ENCODE peak calls at places on chromosomes 5 and 9, in four cellular contexts. Q is activated CD4-positive, alpha-beta memory T cell treated with anti-CD3 and anti-CD28 coated beads, Interleukin-2, amount 10 ng/mL, durations not matched to agents 7 days and 5 days; X is gastrocnemius medialis; U is EL. J is an unnamed sample.

GRCh38 chr9:77783518-77783917 is 135.4 kb upstream of the GNA14 start:
- DNase-seq in Q (no peak), X (no peak), U (no peak), J (no peak)

GRCh38 chr9:77710276-77710675 is 62.2 kb upstream of the GNA14 start:
- DNase-seq in Q (no peak), X (no peak), U (peak), J (no peak)

GRCh38 chr5:150052326-150053230 is 33.8 kb downstream of the CSF1R start:
- DNase-seq in Q (no peak), X (no peak), U (no peak), J (no peak)

GRCh38 chr5:43033845-43034590 is 6.1 kb downstream of the ANXA2R start:
- DNase-seq in Q (no peak), X (no peak), U (no peak), J (no peak)

GRCh38 chr5:134100283-134101011 is 14.0 kb upstream of the TCF7 start:
- DNase-seq in Q (peak), X (no peak), U (peak), J (no peak)

GRCh38 chr9:128271112-128271511 is 4.7 kb downstream of the GOLGA2 start:
- DNase-seq in Q (no peak), X (no peak), U (no peak), J (no peak)

GRCh38 chr9:127418037-127418471 is 6.1 kb upstream of the ZNF79 start:
- DNase-seq in Q (peak), X (no peak), U (no peak), J (no peak)

GRCh38 chr5:138336952-138337684 is 948 bp upstream of the FAM53C start:
- DNase-seq in Q (no peak), X (peak), U (peak), J (peak)

GRCh38 chr5:171736976-171737848 is 48.4 kb upstream of the SMIM23 start:
- DNase-seq in Q (no peak), X (peak), U (no peak), J (no peak)

GRCh38 chr9:92501671-92502393 is 19.5 kb upstream of the ASPN start:
- DNase-seq in Q (no peak), X (peak), U (peak), J (no peak)

GRCh38 chr5:34656700-34657549 is 797 bp downstream of the RAI14 start:
- DNase-seq in Q (no peak), X (no peak), U (peak), J (no peak)

GRCh38 chr9:4855861-4856260 is 63.1 kb downstream of the RCL1 start:
- DNase-seq in Q (no peak), X (no peak), U (peak), J (peak)

GRCh38 chr9:114434878-114435311 is 47.1 kb upstream of the AKNA start:
- DNase-seq in Q (no peak), X (no peak), U (peak), J (no peak)

GRCh38 chr9:98087420-98088354 is 31.2 kb downstream of the NANS start:
- DNase-seq in Q (no peak), X (no peak), U (no peak), J (no peak)

GRCh38 chr9:15136646-15137045 is 170.4 kb downstream of the TTC39B start:
- DNase-seq in Q (no peak), X (no peak), U (peak), J (no peak)

GRCh38 chr9:106862115-106862945 is 636 bp upstream of the ZNF462 start:
- DNase-seq in Q (no peak), X (peak), U (peak), J (no peak)

GRCh38 chr9:108565651-108566378 is 290.0 kb downstream of the ACTL7B start:
- DNase-seq in Q (no peak), X (peak), U (peak), J (peak)

GRCh38 chr9:15469406-15469805 is 41.4 kb downstream of the PSIP1 start:
- DNase-seq in Q (no peak), X (no peak), U (no peak), J (no peak)

GRCh38 chr5:72498284-72498683 is 8.9 kb downstream of the ZNF366 start:
- DNase-seq in Q (no peak), X (no peak), U (peak), J (no peak)

GRCh38 chr5:40089269-40089668 is 590.4 kb upstream of the PTGER4 start:
- DNase-seq in Q (no peak), X (no peak), U (peak), J (no peak)

GRCh38 chr9:121216406-121216805 is 14.7 kb upstream of the RAB14 start:
- DNase-seq in Q (no peak), X (no peak), U (no peak), J (no peak)

GRCh38 chr9:112443200-112443599 is 43.4 kb upstream of the KIAA1958 start:
- DNase-seq in Q (peak), X (no peak), U (peak), J (no peak)